ENCODE peak calls at places on chromosome 1, in nine cellular contexts. H is stimulated activated CD8-positive, alpha-beta memory T cell treated with anti-CD3 and anti-CD28 coated beads, Interleukin-7, amount 100 ng/mL, for 24 hours; U is MM.1S; O is A549; K is activated T-cell treated with anti-CD3 and anti-CD28 coated beads for 24 hours; W is endothelial cell; G is fibroblast of mammary gland; R is stimulated activated CD4-positive, alpha-beta T cell treated with anti-CD3 and anti-CD28 coated beads, Interleukin-4, amount 100 ng/mL, for 4 hours; P is IMR-90. N is an unnamed sample.

GRCh38 chr1:205714190-205714905 is 34.0 kb upstream of the SLC45A3 start:
- DNase-seq in H (no peak), G (peak; percentile 58), K (no peak), P (peak; percentile 33), O (no peak), R (no peak), U (no peak), W (no peak), N (no peak)

GRCh38 chr1:213905315-213905714 is 82.5 kb upstream of the PROX1 start:
- DNase-seq in H (no peak), P (no peak), W (no peak), O (no peak), R (no peak), G (no peak), K (no peak), U (no peak), N (no peak)

GRCh38 chr1:223731076-223731770 is 18.9 kb downstream of the CAPN2 start:
- DNase-seq in H (no peak), G (peak; percentile 83), U (no peak), P (peak; percentile 78), K (no peak), R (no peak), W (no peak), O (no peak), N (no peak)

GRCh38 chr1:56258395-56258794 is 321.0 kb downstream of the PLPP3 start:
- DNase-seq in R (no peak), P (no peak), W (no peak), K (no peak), U (no peak), O (no peak), G (no peak), H (no peak), N (no peak)

GRCh38 chr1:224387302-224387912 is 30.7 kb downstream of the CNIH4 start:
- DNase-seq in O (no peak), P (no peak), G (no peak), W (no peak), K (no peak), U (no peak), R (no peak), H (no peak), N (no peak)

GRCh38 chr1:209160230-209160629 is 423.3 kb upstream of the CAMK1G start:
- DNase-seq in W (no peak), P (no peak), K (no peak), H (no peak), G (no peak), U (no peak), R (no peak), O (no peak), N (no peak)

GRCh38 chr1:184300446-184300845 is 86.4 kb upstream of the C1orf21 start:
- DNase-seq in H (no peak), G (peak; percentile 39), W (no peak), O (no peak), P (peak; percentile 76), R (no peak), K (no peak), U (no peak), N (no peak)

GRCh38 chr1:222546548-222547259 is 1.2 kb downstream of the HHIPL2 start:
- DNase-seq in G (peak; percentile 85), H (no peak), P (peak; percentile 83), O (peak; percentile 73), K (no peak), R (no peak), W (no peak), U (no peak), N (no peak)

GRCh38 chr1:37255868-37256267 is 218.5 kb upstream of the ZC3H12A start:
- DNase-seq in P (no peak), G (no peak), R (no peak), U (no peak), O (no peak), W (no peak), H (no peak), K (no peak), N (no peak)

GRCh38 chr1:27634166-27634981 is 611 bp downstream of the FGR start:
- DNase-seq in G (no peak), U (no peak), H (no peak), P (no peak), W (peak; percentile 73), K (no peak), O (no peak), R (peak; percentile 38), N (no peak)

GRCh38 chr1:220999872-221000863 is 120.9 kb downstream of the HLX start:
- DNase-seq in K (no peak), P (no peak), W (no peak), U (no peak), G (peak; percentile 20), O (no peak), R (no peak), H (no peak), N (no peak)

GRCh38 chr1:218217040-218217439 is 68.1 kb upstream of the RRP15 start:
- DNase-seq in W (no peak), K (no peak), O (no peak), P (no peak), R (no peak), G (no peak), U (no peak), H (no peak), N (no peak)

GRCh38 chr1:159917533-159917932 is 7.8 kb downstream of the TAGLN2 start:
- DNase-seq in W (no peak), R (no peak), U (no peak), H (no peak), G (no peak), K (no peak), P (no peak), O (no peak), N (no peak)

GRCh38 chr1:71307451-71307850 is 226.6 kb upstream of the ZRANB2 start:
- DNase-seq in O (no peak), W (no peak), K (no peak), P (peak; percentile 19), U (peak; percentile 44), H (no peak), G (peak; percentile 90), R (no peak), N (no peak)

GRCh38 chr1:61392417-61393242 is 310.3 kb downstream of the NFIA start:
- DNase-seq in K (no peak), P (no peak), H (no peak), G (no peak), U (no peak), R (no peak), W (no peak), O (no peak), N (no peak)